ENCODE peak calls at places on chromosomes 11 and 22, in ten cellular contexts. R is body of pancreas; A is colonic mucosa; O is brain microvascular endothelial cell; B is heart right ventricle; Z is H1; V is CD8-positive, alpha-beta T cell; D is cardiac muscle cell; X is right lobe of liver; I is upper lobe of right lung. E is an unnamed sample.

GRCh38 chr22:33109532-33110148 is 51.5 kb upstream of the SYN3 start:
- DNase-seq in V (no peak), B (no peak), A (no peak), D (no peak), X (no peak), O (no peak), R (no peak), Z (no peak), I (no peak), E (no peak)

GRCh38 chr11:73221996-73222395 is 3.9 kb downstream of the P2RY2 start:
- DNase-seq in O (no peak), R (no peak), B (no peak), X (no peak), D (no peak), I (peak), A (no peak), V (no peak), Z (no peak), E (no peak)

GRCh38 chr11:2538951-2539735 is 94.3 kb downstream of the KCNQ1 start:
- DNase-seq in B (no peak), O (no peak), D (no peak), A (no peak), R (peak), I (peak), X (peak), V (no peak), Z (no peak), E (no peak)

GRCh38 chr22:27045103-27045940 is 387.9 kb downstream of the MIAT start:
- DNase-seq in D (no peak), Z (no peak), O (peak), X (no peak), B (no peak), I (no peak), A (no peak), R (peak), V (no peak), E (no peak)

GRCh38 chr22:23182289-23183106 is 2.2 kb downstream of the BCR start:
- DNase-seq in V (no peak), I (no peak), A (peak), R (peak), O (no peak), X (no peak), Z (no peak), D (peak), B (no peak), E (no peak)

GRCh38 chr11:116502641-116503061 is 270.1 kb downstream of the BUD13 start:
- DNase-seq in A (no peak), X (peak), O (no peak), V (no peak), R (no peak), D (no peak), B (peak), Z (peak), I (no peak), E (no peak)

GRCh38 chr11:103358251-103358650 is 249.0 kb downstream of the DYNC2H1 start:
- DNase-seq in X (no peak), B (no peak), A (no peak), V (no peak), R (no peak), Z (no peak), I (no peak), O (peak), D (no peak), E (no peak)

GRCh38 chr22:41782751-41783150 is 17.7 kb upstream of the CCDC134 start:
- DNase-seq in R (no peak), I (no peak), O (no peak), A (no peak), D (no peak), V (no peak), Z (no peak), X (no peak), B (no peak), E (no peak)

GRCh38 chr11:128158860-128159259 is 428.5 kb downstream of the ETS1 start:
- DNase-seq in X (no peak), R (no peak), O (no peak), Z (no peak), D (no peak), A (no peak), V (no peak), B (no peak), I (no peak), E (no peak)

GRCh38 chr11:86063536-86063935 is 5.3 kb downstream of the PICALM start:
- DNase-seq in X (no peak), B (no peak), O (no peak), Z (no peak), A (no peak), V (no peak), I (no peak), D (no peak), R (no peak), E (no peak)

GRCh38 chr11:83009999-83010398 is 61.7 kb downstream of the RAB30 start:
- DNase-seq in X (no peak), Z (no peak), V (no peak), B (no peak), O (no peak), I (no peak), R (no peak), D (no peak), A (no peak), E (no peak)

GRCh38 chr22:20243545-20244249 is 24.4 kb downstream of the RTN4R start:
- DNase-seq in X (peak), V (peak), Z (no peak), O (peak), D (peak), R (no peak), B (peak), I (peak), A (peak), E (no peak)

GRCh38 chr11:34329876-34330275 is 27.9 kb downstream of the ABTB2 start:
- DNase-seq in X (no peak), O (no peak), A (no peak), Z (no peak), V (no peak), I (no peak), R (no peak), D (no peak), B (no peak), E (no peak)

GRCh38 chr11:13332124-13332523 is 54.5 kb downstream of the BMAL1 start:
- DNase-seq in I (no peak), R (no peak), V (no peak), X (no peak), O (no peak), Z (no peak), A (no peak), D (no peak), B (no peak), E (no peak)

GRCh38 chr11:2694495-2694894 is 5.3 kb downstream of the KCNQ1OT1 start:
- DNase-seq in V (no peak), A (no peak), B (no peak), D (no peak), R (no peak), I (no peak), X (peak), O (no peak), Z (no peak), E (no peak)

GRCh38 chr22:17969732-17970131 is 54.6 kb downstream of the MICAL3 start:
- DNase-seq in R (no peak), B (no peak), O (peak), I (no peak), D (peak), V (no peak), A (no peak), Z (no peak), X (no peak), E (no peak)

GRCh38 chr22:49210606-49211005 is 617.1 kb downstream of the BRD1 start:
- DNase-seq in A (no peak), B (no peak), Z (no peak), I (peak), V (no peak), D (no peak), R (no peak), O (no peak), X (peak), E (no peak)

GRCh38 chr11:68841718-68842426 is at the start of gene CPT1A:
- DNase-seq in Z (peak), B (peak), R (peak), A (peak), V (peak), X (peak), I (peak), O (no peak), D (peak), E (no peak)

GRCh38 chr11:2999464-2999998 is 7.4 kb upstream of the NAP1L4 start:
- DNase-seq in X (peak), V (no peak), Z (no peak), O (no peak), D (no peak), B (no peak), A (no peak), R (no peak), I (peak), E (no peak)

GRCh38 chr22:24894220-24894975 is 52.1 kb downstream of the LHFPL7 start:
- DNase-seq in O (peak), A (peak), B (peak), Z (no peak), V (no peak), I (peak), R (peak), X (peak), D (peak), E (no peak)

GRCh38 chr11:19511066-19511412 is 201.6 kb upstream of the NAV2 start:
- DNase-seq in O (no peak), A (no peak), X (no peak), Z (no peak), B (no peak), D (no peak), I (no peak), R (no peak), V (no peak), E (no peak)

GRCh38 chr11:69654660-69655478 is 13.9 kb downstream of the CCND1 start:
- DNase-seq in X (peak), V (no peak), R (peak), Z (peak), I (peak), D (no peak), B (no peak), O (no peak), A (peak), E (no peak)

GRCh38 chr11:61546663-61547062 is 34.2 kb downstream of the SYT7 start:
- DNase-seq in Z (no peak), B (no peak), D (no peak), I (no peak), X (no peak), A (no peak), R (no peak), O (no peak), V (no peak), E (no peak)

GRCh38 chr11:120354779-120355178 is 18.6 kb downstream of the ARHGEF12 start:
- DNase-seq in V (no peak), A (no peak), R (no peak), B (no peak), I (no peak), O (no peak), X (no peak), Z (no peak), D (no peak), E (no peak)

GRCh38 chr11:132312616-132313210 is 942.3 kb downstream of the NTM start:
- DNase-seq in X (no peak), A (no peak), I (no peak), Z (no peak), B (no peak), V (no peak), O (peak), D (peak), R (no peak), E (no peak)

GRCh38 chr22:36334838-36335603 is 52.7 kb downstream of the MYH9 start:
- DNase-seq in R (peak), X (no peak), B (no peak), O (no peak), A (no peak), V (no peak), Z (no peak), D (no peak), I (no peak), E (no peak)

GRCh38 chr11:120343429-120343828 is 7.2 kb downstream of the ARHGEF12 start:
- DNase-seq in R (no peak), B (peak), Z (no peak), X (no peak), V (no peak), I (no peak), A (no peak), D (no peak), O (no peak), E (no peak)

GRCh38 chr22:20980523-20980922 is 1.6 kb upstream of the LZTR1 start:
- DNase-seq in O (no peak), D (no peak), V (no peak), Z (no peak), X (no peak), B (no peak), R (no peak), I (no peak), A (no peak), E (no peak)

GRCh38 chr22:39612811-39613548 is 42.4 kb downstream of the CACNA1I start:
- DNase-seq in V (no peak), D (no peak), B (no peak), R (no peak), X (no peak), I (no peak), Z (no peak), O (no peak), A (no peak), E (no peak)

GRCh38 chr22:39611360-39611759 is 40.8 kb downstream of the CACNA1I start:
- DNase-seq in I (no peak), R (no peak), A (no peak), B (no peak), V (no peak), D (no peak), O (no peak), Z (no peak), X (no peak), E (no peak)

GRCh38 chr22:39610246-39610645 is 39.7 kb downstream of the CACNA1I start:
- DNase-seq in B (no peak), D (no peak), Z (no peak), A (no peak), R (no peak), I (no peak), V (no peak), X (no peak), O (no peak), E (no peak)

GRCh38 chr22:39613549-39613921 is 43.0 kb downstream of the CACNA1I start:
- DNase-seq in V (no peak), R (no peak), I (no peak), Z (no peak), D (no peak), X (no peak), A (no peak), O (no peak), B (no peak), E (no peak)

GRCh38 chr22:39610766-39611165 is 40.2 kb downstream of the CACNA1I start:
- DNase-seq in X (no peak), V (no peak), A (no peak), D (no peak), O (no peak), B (no peak), I (no peak), R (no peak), Z (no peak), E (no peak)
- TF ChIP-seq CTCF in X (no peak), V (no peak), A (no peak), D (no peak), O (no peak), B (no peak), I (no peak), R (no peak), Z (no peak), E (no peak)

GRCh38 chr22:29457730-29458129 is 19.3 kb downstream of the RFPL1 start:
- DNase-seq in A (peak), B (no peak), R (peak), O (peak), X (no peak), V (no peak), D (peak), Z (peak), I (no peak), E (no peak)
- H3K27ac ChIP-seq in A (no peak), B (no peak), R (no peak), O (no peak), X (no peak), V (no peak), D (no peak), Z (no peak), I (no peak), E (no peak)

DNA sequence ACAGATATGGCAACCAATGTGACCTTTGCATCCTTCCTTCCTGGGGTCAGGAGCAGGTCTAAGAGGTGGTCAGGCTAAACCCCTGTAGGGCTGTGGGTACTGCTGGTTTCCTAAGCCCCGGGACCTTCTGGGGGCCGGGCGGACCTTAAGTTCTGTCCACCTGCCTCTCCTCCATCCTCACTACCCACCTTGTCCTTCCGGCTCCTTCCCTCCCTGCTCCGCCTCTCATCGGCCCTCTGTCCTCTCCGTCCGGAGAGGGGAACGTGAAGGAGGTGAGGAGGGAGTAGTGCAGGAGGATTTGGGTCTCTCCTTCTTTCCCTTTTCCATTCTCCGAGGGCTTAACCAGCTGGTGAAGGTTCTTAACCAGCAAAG is 28.3 kb upstream of the PARVB start:
- DNase-seq in O (no peak), D (no peak), I (no peak), R (no peak), X (no peak), A (no peak), V (no peak), B (no peak), Z (no peak), E (no peak)
- H3K4me3 ChIP-seq in O (no peak), D (no peak), I (peak), R (no peak), X (peak), A (no peak), V (peak), B (peak), Z (no peak), E (peak)

GRCh38 chr11:15923169-15923568 is 433.2 kb downstream of the SOX6 start:
- DNase-seq in B (no peak), A (no peak), R (no peak), V (no peak), D (no peak), Z (no peak), I (no peak), X (no peak), O (no peak), E (no peak)
- TF ChIP-seq CTCF in B (no peak), A (no peak), R (no peak), V (no peak), D (no peak), Z (peak), I (no peak), X (no peak), O (peak), E (no peak)

GRCh38 chr11:6634534-6634933 is 15.3 kb upstream of the TPP1 start:
- DNase-seq in D (no peak), I (no peak), R (no peak), Z (no peak), B (no peak), A (no peak), V (no peak), X (no peak), O (no peak), E (no peak)

GRCh38 chr11:6637871-6638270 is 17.7 kb downstream of the DCHS1 start:
- DNase-seq in Z (no peak), R (no peak), O (no peak), V (no peak), D (no peak), X (peak), A (no peak), B (peak), I (no peak), E (no peak)

GRCh38 chr11:6638437-6638836 is 17.2 kb downstream of the DCHS1 start:
- DNase-seq in I (no peak), B (no peak), A (no peak), R (peak), D (no peak), X (no peak), Z (no peak), V (no peak), O (no peak), E (no peak)

GRCh38 chr11:6635082-6635932 is 16.1 kb upstream of the TPP1 start:
- DNase-seq in B (peak), R (no peak), Z (no peak), D (no peak), O (no peak), X (peak), V (no peak), I (no peak), A (peak), E (no peak)

GRCh38 chr11:6636480-6636879 is 17.3 kb upstream of the TPP1 start:
- DNase-seq in I (no peak), X (no peak), D (no peak), Z (no peak), O (no peak), R (no peak), A (no peak), V (no peak), B (no peak), E (no peak)
- H3K27ac ChIP-seq in I (peak), X (no peak), D (no peak), Z (no peak), O (no peak), R (no peak), A (peak), V (no peak), B (peak), E (no peak)

GRCh38 chr11:62554377-62554776 is 7.8 kb upstream of the AHNAK start:
- DNase-seq in A (peak), X (no peak), Z (no peak), D (no peak), V (no peak), R (no peak), I (no peak), O (no peak), B (no peak), E (no peak)

GRCh38 chr11:62555464-62556092 is 9.0 kb upstream of the AHNAK start:
- DNase-seq in A (no peak), B (no peak), Z (no peak), O (no peak), R (no peak), V (peak), D (peak), X (no peak), I (no peak), E (no peak)

GRCh38 chr11:62552465-62552782 is 5.8 kb upstream of the AHNAK start:
- DNase-seq in O (no peak), I (no peak), A (peak), D (no peak), B (no peak), X (no peak), Z (no peak), R (no peak), V (no peak), E (no peak)

GRCh38 chr11:62553839-62554361 is 7.3 kb upstream of the AHNAK start:
- DNase-seq in O (peak), Z (no peak), D (no peak), I (no peak), A (peak), R (no peak), B (no peak), V (no peak), X (no peak), E (no peak)

GRCh38 chr11:62552931-62553838 is 6.6 kb upstream of the AHNAK start:
- DNase-seq in R (peak), D (peak), B (peak), V (peak), I (peak), Z (peak), X (peak), O (peak), A (peak), E (no peak)
- H3K4me3 ChIP-seq in R (no peak), D (no peak), B (peak), V (peak), I (peak), Z (peak), X (no peak), O (peak), A (peak), E (peak)

DNA sequence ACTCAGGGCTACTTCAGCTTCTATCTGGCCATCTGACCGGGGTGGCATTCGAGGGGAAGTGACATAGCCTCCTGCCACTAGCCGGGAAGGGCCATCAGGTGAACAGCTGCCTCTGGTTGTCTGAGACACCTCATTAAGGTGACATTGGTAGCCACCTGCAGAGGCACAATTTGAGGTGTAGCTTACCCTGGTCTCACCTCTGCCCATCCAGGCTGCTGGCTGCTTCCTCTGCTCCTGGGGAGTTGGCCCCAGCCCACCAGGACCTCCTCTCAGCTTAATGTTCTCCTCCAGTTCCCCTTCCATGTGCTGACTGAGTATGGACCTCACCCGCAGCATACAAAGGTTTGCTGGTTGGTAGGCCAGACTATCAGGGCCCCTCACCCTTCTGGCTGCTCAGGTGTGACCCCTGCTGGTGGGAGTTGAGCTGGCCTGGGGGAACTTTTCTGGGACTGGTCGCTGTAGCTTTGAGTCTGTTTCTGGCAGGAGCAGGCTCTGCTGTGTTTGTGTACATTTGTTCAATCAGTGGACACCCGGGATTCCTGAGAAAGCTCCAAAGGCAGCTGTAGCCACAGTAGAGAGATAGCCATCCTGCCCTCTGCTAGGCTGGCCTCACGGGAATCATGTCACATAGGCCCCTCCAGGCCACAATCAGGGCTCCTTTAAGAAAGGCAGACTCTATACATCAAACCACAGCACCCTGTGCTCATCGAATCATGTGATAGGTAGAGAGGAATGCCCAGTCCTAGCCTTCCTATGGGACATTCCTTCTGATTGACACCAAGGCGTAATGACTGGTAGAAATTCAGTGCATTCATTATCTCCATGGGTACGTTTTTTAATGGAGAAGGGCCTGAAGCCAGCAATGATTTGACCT is 295.1 kb upstream of the PLET1 start:
- DNase-seq in Z (peak), D (peak), V (peak), I (peak), R (peak), X (peak), O (peak), B (peak), A (peak), E (no peak)
- TF ChIP-seq CTCF in Z (peak), D (peak), V (peak), I (peak), R (peak), X (peak), O (peak), B (peak), A (peak), E (peak)

E was measured in esophagus squamous epithelium.